ENCODE peak calls at places on chromosomes 2 and 18, in six cellular contexts. U is A549, W is spleen, R is sigmoid colon, Q is heart left ventricle, O is K562. L is an unnamed sample. For H3K4me1, the result is how much of the 10 kb centered on the place peaks cover.

GRCh38 chr2:174527101-174527721 is 40.4 kb upstream of the GPR155 start:
- DNase-seq in U (no peak), W (no peak), R (no peak), Q (no peak), O (no peak), L (no peak)

GRCh38 chr2:30784682-30785081 is 22.6 kb downstream of the CAPN13 start:
- DNase-seq in U (no peak), W (no peak), R (no peak), Q (no peak), O (no peak), L (no peak)

GRCh38 chr2:133755515-133756311 is 187.4 kb upstream of the NCKAP5 start:
- DNase-seq in U (no peak), W (no peak), R (peak), Q (peak), O (no peak), L (peak)

GRCh38 chr2:40178971-40179370 is 272.9 kb downstream of the SLC8A1 start:
- DNase-seq in U (no peak), W (no peak), R (no peak), Q (no peak), O (no peak), L (no peak)

GRCh38 chr2:103445356-103445755 is 683.5 kb downstream of the TMEM182 start:
- DNase-seq in U (no peak), W (no peak), R (no peak), Q (no peak), O (no peak), L (no peak)

GRCh38 chr2:102141915-102142828 is at the start of gene IL1R1:
- DNase-seq in U (peak), W (peak), R (peak), Q (peak), O (peak), L (peak)

GRCh38 chr2:63035686-63036085 is 14.9 kb upstream of the OTX1 start:
- DNase-seq in U (no peak), W (no peak), R (no peak), Q (no peak), O (no peak), L (no peak)

GRCh38 chr2:216188956-216189355 is 79.8 kb downstream of the XRCC5 start:
- DNase-seq in U (no peak), W (no peak), R (no peak), Q (no peak), O (no peak), L (no peak)

GRCh38 chr2:203688798-203689197 is 17.6 kb upstream of the CD28 start:
- DNase-seq in U (no peak), W (no peak), R (no peak), Q (peak), O (no peak), L (no peak)

GRCh38 chr18:30376515-30376914 is 666.0 kb downstream of the DSC3 start:
- DNase-seq in U (peak), W (no peak), R (no peak), Q (no peak), O (no peak), L (no peak)

GRCh38 chr18:12686100-12686499 is 16.4 kb downstream of the CEP76 start:
- DNase-seq in U (peak), W (no peak), R (no peak), Q (no peak), O (no peak), L (no peak)

GRCh38 chr2:31402388-31402787 is 12.2 kb downstream of the XDH start:
- DNase-seq in U (no peak), W (no peak), R (no peak), Q (no peak), O (no peak), L (no peak)

GRCh38 chr2:233964581-233964980 is 47.4 kb downstream of the TRPM8 start:
- DNase-seq in U (no peak), W (no peak), R (no peak), Q (no peak), O (no peak), L (no peak)

GRCh38 chr18:30970201-30970816 is 72.2 kb downstream of the DSC3 start:
- DNase-seq in U (peak), W (no peak), R (no peak), Q (no peak), O (no peak), L (no peak)

GRCh38 chr18:3616142-3616541 is 166.2 kb downstream of the TGIF1 start:
- DNase-seq in U (no peak), W (no peak), R (peak), Q (no peak), O (no peak), L (no peak)

GRCh38 chr18:57915848-57916596 is 112.9 kb upstream of the ATP8B1 start:
- DNase-seq in U (no peak), W (no peak), R (no peak), Q (no peak), O (no peak), L (no peak)

GRCh38 chr2:233600361-233600760 is 17.1 kb upstream of the UGT1A8 start:
- DNase-seq in U (no peak), W (no peak), R (no peak), Q (no peak), O (no peak), L (no peak)

GRCh38 chr18:72541871-72542690 is 2.1 kb downstream of the CBLN2 start:
- DNase-seq in U (no peak), W (no peak), R (no peak), Q (no peak), O (no peak), L (no peak)

GRCh38 chr2:241461693-241462677 is 46.4 kb downstream of the STK25 start:
- DNase-seq in U (no peak), W (no peak), R (no peak), Q (no peak), O (no peak), L (no peak)

GRCh38 chr2:171217330-171217729 is 56.6 kb upstream of the TLK1 start:
- DNase-seq in U (no peak), W (no peak), R (no peak), Q (no peak), O (no peak), L (no peak)

GRCh38 chr18:5296706-5297320 is 1.3 kb upstream of the ZBTB14 start:
- DNase-seq in U (peak), W (peak), R (peak), Q (peak), O (peak), L (peak)

GRCh38 chr18:5294618-5295230 is 802 bp downstream of the ZBTB14 start:
- DNase-seq in U (peak), W (peak), R (peak), Q (peak), O (no peak), L (peak)

GRCh38 chr18:5295231-5295920 is at the start of gene ZBTB14:
- DNase-seq in U (peak), W (peak), R (peak), Q (peak), O (peak), L (peak)

GRCh38 chr18:5297582-5297981 is 2.1 kb upstream of the ZBTB14 start:
- DNase-seq in U (no peak), W (no peak), R (no peak), Q (no peak), O (no peak), L (no peak)

DNA sequence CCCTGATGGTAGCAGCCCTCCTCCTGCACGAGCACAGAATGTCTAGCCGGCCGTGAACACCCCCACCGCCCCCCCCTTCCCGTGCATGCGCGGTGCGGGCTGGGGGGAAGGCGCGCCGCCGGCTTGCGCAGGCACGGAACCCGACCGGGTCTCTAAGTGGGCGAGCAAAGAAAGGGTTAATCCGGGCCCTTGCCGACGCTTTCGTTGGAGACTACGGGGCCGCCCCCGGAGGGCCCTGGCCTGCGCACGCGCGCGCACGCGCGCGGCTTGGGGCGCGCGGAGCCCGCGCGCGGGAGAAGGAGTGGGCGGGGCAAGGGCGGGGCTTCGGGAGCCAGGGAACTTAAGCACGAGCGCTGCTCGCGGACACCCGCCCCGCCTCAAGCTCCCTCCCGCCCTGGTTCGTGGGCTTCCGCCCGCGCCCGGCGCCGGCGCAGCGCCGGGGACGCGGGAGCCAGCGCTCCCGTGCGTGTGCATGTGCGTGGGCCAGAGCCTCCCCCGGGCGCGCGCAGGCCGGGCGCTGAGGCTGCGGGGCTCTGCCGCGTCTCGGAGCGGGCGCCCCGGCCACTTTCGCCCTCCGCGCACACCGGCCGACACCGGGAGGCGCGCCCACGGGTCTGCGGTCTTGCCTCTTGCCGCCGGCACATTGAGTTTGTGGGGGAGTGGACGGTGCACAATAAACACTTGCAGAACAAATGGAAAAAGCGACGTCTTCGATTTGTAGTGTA is 617 bp upstream of the ZBTB14 start:
- DNase-seq in U (peak), W (peak), R (peak), Q (peak), O (peak), L (peak)
- TF ChIP-seq POLR2A in U (peak), W (no peak), R (no peak), Q (no peak), O (no peak), L (peak)

GRCh38 chr2:9288681-9289338 is 82.2 kb downstream of the ASAP2 start:
- DNase-seq in U (no peak), W (no peak), R (no peak), Q (no peak), O (no peak), L (no peak)
- H3K4me1 ChIP-seq in U (half or more), W (under half), R (under half), Q (under half), O (under half), L (under half)

DNA sequence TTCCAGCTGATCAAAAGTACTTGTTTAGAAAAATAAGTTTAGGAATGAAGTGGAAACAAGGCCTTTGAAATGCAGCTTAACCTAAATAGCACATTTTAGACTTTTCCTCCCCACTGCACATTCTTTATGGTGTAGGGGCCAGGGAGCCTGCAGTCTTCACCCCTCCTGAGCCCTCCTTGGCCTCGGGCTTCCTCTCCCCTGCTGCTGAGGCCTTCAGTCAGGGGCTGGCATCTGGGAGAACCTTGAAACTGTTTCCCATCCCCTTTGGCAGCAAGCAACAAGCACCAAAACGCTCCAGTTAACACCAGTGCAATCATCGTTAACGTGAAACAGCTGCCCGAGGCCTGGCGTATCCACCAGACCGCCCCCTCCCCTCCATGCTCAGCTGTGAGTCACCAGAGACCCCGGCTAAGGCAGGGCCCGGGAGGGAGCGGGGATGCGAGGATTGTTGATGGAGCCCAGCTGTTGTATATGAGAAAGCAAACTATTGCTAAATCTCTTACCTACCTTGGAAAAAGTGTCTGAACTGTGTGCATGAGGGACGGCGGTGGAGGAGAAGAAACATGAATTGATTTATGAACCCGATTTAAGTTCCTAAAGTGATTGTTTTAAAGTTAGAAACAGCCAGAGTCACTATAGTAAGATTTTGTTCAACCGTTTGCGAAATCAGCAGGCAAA is 5.3 kb downstream of the ZFP36L2 start:
- DNase-seq in U (no peak), W (peak), R (peak), Q (peak), O (no peak), L (peak)
- H3K27ac ChIP-seq in U (peak), W (peak), R (peak), Q (peak), O (peak), L (peak)

DNA sequence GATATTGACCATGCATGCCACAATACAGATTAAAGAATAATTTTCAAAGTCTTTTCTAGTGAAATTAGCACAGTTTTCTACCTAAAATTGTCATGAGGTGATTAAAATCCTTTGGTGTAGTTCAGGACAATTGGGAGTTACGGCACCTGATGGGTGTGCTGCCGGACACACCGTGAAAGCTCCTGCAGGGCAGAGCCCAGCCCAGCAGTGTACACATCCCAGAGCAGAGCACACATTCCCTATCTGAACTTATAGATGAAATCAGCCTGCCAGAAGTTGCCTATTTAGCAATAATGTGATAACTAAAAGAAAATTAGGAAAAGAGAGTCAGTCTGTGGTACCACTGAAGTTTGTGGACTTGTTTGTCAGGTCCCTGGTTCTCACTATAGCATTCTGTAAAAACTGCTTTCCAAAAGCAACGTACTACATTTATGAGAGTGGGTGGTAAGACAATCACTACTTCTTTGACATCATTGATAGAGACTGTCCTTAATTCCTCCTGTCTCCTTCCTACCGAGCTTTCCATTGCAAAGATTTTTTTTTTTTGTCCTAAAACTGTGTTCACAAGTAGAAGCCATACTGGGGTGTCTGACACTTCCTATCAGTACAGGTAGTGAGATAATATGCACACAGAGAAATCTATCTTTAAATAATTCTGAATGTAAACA is 3.4 kb downstream of the CYTIP start:
- DNase-seq in U (no peak), W (peak), R (no peak), Q (no peak), O (no peak), L (no peak)
- TF ChIP-seq POLR2A in U (no peak), W (no peak), R (no peak), Q (no peak), O (no peak), L (no peak)

GRCh38 chr18:47929681-47930085 is 776 bp downstream of the SMAD2 start:
- DNase-seq in U (no peak), W (no peak), R (no peak), Q (no peak), O (no peak), L (no peak)
- H3K4me1 ChIP-seq in U (under half), W (under half), R (under half), Q (under half), O (under half), L (under half)

GRCh38 chr2:159497857-159498256 is 118.5 kb downstream of the BAZ2B start:
- DNase-seq in U (no peak), W (no peak), R (no peak), Q (no peak), O (no peak), L (no peak)

GRCh38 chr2:159501743-159502142 is 114.6 kb downstream of the BAZ2B start:
- DNase-seq in U (no peak), W (no peak), R (no peak), Q (no peak), O (no peak), L (no peak)

GRCh38 chr2:159497256-159497655 is 119.1 kb downstream of the BAZ2B start:
- DNase-seq in U (peak), W (no peak), R (no peak), Q (peak), O (peak), L (no peak)
- H3K27ac ChIP-seq in U (peak), W (peak), R (no peak), Q (peak), O (peak), L (no peak)

DNA sequence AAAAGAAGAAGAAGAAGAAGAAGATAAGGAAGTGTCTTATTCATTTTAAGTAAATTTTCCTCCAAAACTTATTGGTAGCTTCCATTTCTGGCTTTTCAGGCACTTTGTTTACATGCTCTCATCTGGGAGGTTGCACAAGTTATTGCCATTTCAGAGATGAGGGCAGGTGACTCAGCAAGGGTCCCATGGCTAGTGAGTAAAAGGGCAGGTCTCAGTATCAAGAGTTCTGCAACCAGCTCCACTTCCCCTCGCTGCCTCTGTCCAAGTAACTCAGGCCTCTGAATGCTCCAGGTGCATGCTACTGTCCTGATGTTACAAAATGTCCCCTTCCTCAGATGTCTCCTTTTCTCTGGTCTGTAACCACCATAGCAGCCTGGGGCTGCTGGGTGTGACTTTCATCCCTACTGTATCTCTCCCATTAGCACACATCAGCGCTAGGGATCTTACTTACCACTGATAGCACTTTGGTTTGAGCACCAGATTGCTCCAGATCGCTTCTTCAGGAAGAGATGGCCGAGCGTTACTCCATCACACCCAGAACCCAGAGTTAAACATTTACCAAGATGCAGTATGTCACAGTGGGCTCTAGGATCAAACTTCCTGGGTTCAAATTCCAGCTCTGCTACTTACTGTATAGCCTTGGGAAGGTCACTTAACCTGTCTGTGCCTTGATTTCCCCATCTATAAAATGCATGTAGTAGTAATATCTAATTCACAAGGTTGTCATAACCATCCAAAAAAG is 57.4 kb upstream of the LAPTM4A start:
- DNase-seq in U (peak), W (no peak), R (no peak), Q (no peak), O (no peak), L (no peak)
- TF ChIP-seq POLR2A in U (no peak), W (no peak), R (no peak), Q (no peak), O (no peak), L (no peak)

GRCh38 chr2:10279946-10280463 is 22.7 kb upstream of the HPCAL1 start:
- DNase-seq in U (no peak), W (peak), R (peak), Q (no peak), O (no peak), L (no peak)

GRCh38 chr2:10278029-10278762 is 24.5 kb upstream of the HPCAL1 start:
- DNase-seq in U (no peak), W (peak), R (peak), Q (peak), O (peak), L (peak)

GRCh38 chr2:10279472-10279870 is 23.2 kb upstream of the HPCAL1 start:
- DNase-seq in U (no peak), W (peak), R (peak), Q (no peak), O (no peak), L (no peak)

GRCh38 chr2:10277293-10278028 is 25.2 kb upstream of the HPCAL1 start:
- DNase-seq in U (no peak), W (peak), R (peak), Q (no peak), O (no peak), L (no peak)

GRCh38 chr2:10278763-10279471 is 23.8 kb upstream of the HPCAL1 start:
- DNase-seq in U (no peak), W (no peak), R (peak), Q (no peak), O (peak), L (no peak)
- H3K4me1 ChIP-seq in U (under half), W (under half), R (under half), Q (under half), O (half or more), L (under half)